ENCODE peak calls at places on chromosomes 3 and 15, in eight cellular contexts. One of them, this sample, is unnamed.

GRCh38 chr3:186192823-186193222 is 83.9 kb upstream of the ETV5 start:
- DNase-seq in Peyer's patch: no peak
- DNase-seq in GM06990: no peak
- DNase-seq in Calu3: no peak
- DNase-seq in CD4-positive, alpha-beta T cell: no peak
- DNase-seq in endothelial cell: no peak
- DNase-seq in ovary: no peak
- DNase-seq in activated B cell treated with CpG ODN at 0.5 μM for 24 hours: no peak
- DNase-seq in this sample: no peak

GRCh38 chr3:48820626-48821324 is 26.9 kb downstream of the PRKAR2A start:
- DNase-seq in Peyer's patch: no peak
- DNase-seq in GM06990: no peak
- DNase-seq in Calu3: no peak
- DNase-seq in CD4-positive, alpha-beta T cell: no peak
- DNase-seq in endothelial cell: no peak
- DNase-seq in ovary: no peak
- DNase-seq in activated B cell treated with CpG ODN at 0.5 μM for 24 hours: no peak
- DNase-seq in this sample: no peak

GRCh38 chr3:122948398-122948797 is 79.2 kb downstream of the SEMA5B start:
- DNase-seq in Peyer's patch: no peak
- DNase-seq in GM06990: no peak
- DNase-seq in Calu3: no peak
- DNase-seq in CD4-positive, alpha-beta T cell: no peak
- DNase-seq in endothelial cell: no peak
- DNase-seq in ovary: no peak
- DNase-seq in activated B cell treated with CpG ODN at 0.5 μM for 24 hours: no peak
- DNase-seq in this sample: no peak

GRCh38 chr3:186986406-186986805 is 56.1 kb downstream of the ST6GAL1 start:
- DNase-seq in Peyer's patch: no peak
- DNase-seq in GM06990: no peak
- DNase-seq in Calu3: no peak
- DNase-seq in CD4-positive, alpha-beta T cell: no peak
- DNase-seq in endothelial cell: no peak
- DNase-seq in ovary: no peak
- DNase-seq in activated B cell treated with CpG ODN at 0.5 μM for 24 hours: no peak
- DNase-seq in this sample: no peak

GRCh38 chr3:118267588-118267987 is 767.1 kb downstream of the IGSF11 start:
- DNase-seq in Peyer's patch: no peak
- DNase-seq in GM06990: peak
- DNase-seq in Calu3: no peak
- DNase-seq in CD4-positive, alpha-beta T cell: no peak
- DNase-seq in endothelial cell: no peak
- DNase-seq in ovary: no peak
- DNase-seq in activated B cell treated with CpG ODN at 0.5 μM for 24 hours: no peak
- DNase-seq in this sample: no peak

GRCh38 chr15:38554354-38554753 is 10.3 kb downstream of the RASGRP1 start:
- DNase-seq in Peyer's patch: no peak
- DNase-seq in GM06990: no peak
- DNase-seq in Calu3: no peak
- DNase-seq in CD4-positive, alpha-beta T cell: no peak
- DNase-seq in endothelial cell: no peak
- DNase-seq in ovary: no peak
- DNase-seq in activated B cell treated with CpG ODN at 0.5 μM for 24 hours: no peak
- DNase-seq in this sample: no peak

GRCh38 chr15:71761649-71762048 is 48.7 kb upstream of the NR2E3 start:
- DNase-seq in Peyer's patch: peak
- DNase-seq in GM06990: no peak
- DNase-seq in Calu3: peak
- DNase-seq in CD4-positive, alpha-beta T cell: no peak
- DNase-seq in endothelial cell: no peak
- DNase-seq in ovary: no peak
- DNase-seq in activated B cell treated with CpG ODN at 0.5 μM for 24 hours: no peak
- DNase-seq in this sample: no peak

GRCh38 chr15:59255647-59256380 is 49.2 kb downstream of the LDHAL6B start:
- DNase-seq in Peyer's patch: peak
- DNase-seq in GM06990: no peak
- DNase-seq in Calu3: peak
- DNase-seq in CD4-positive, alpha-beta T cell: no peak
- DNase-seq in endothelial cell: no peak
- DNase-seq in ovary: no peak
- DNase-seq in activated B cell treated with CpG ODN at 0.5 μM for 24 hours: no peak
- DNase-seq in this sample: no peak

GRCh38 chr15:67501177-67501835 is 19.6 kb upstream of the C15orf61 start:
- DNase-seq in Peyer's patch: no peak
- DNase-seq in GM06990: no peak
- DNase-seq in Calu3: no peak
- DNase-seq in CD4-positive, alpha-beta T cell: no peak
- DNase-seq in endothelial cell: no peak
- DNase-seq in ovary: no peak
- DNase-seq in activated B cell treated with CpG ODN at 0.5 μM for 24 hours: no peak
- DNase-seq in this sample: no peak

GRCh38 chr3:72818092-72818721 is 30.0 kb downstream of the SHQ1 start:
- DNase-seq in Peyer's patch: no peak
- DNase-seq in GM06990: no peak
- DNase-seq in Calu3: peak
- DNase-seq in CD4-positive, alpha-beta T cell: no peak
- DNase-seq in endothelial cell: peak
- DNase-seq in ovary: no peak
- DNase-seq in activated B cell treated with CpG ODN at 0.5 μM for 24 hours: no peak
- DNase-seq in this sample: no peak

GRCh38 chr15:31197497-31198414 is 96.2 kb upstream of the TRPM1 start:
- DNase-seq in Peyer's patch: no peak
- DNase-seq in GM06990: peak
- DNase-seq in Calu3: no peak
- DNase-seq in CD4-positive, alpha-beta T cell: peak
- DNase-seq in endothelial cell: peak
- DNase-seq in ovary: no peak
- DNase-seq in activated B cell treated with CpG ODN at 0.5 μM for 24 hours: peak
- DNase-seq in this sample: no peak

GRCh38 chr15:67731112-67731761 is 94.1 kb upstream of the SKOR1 start:
- DNase-seq in Peyer's patch: no peak
- DNase-seq in GM06990: no peak
- DNase-seq in Calu3: peak
- DNase-seq in CD4-positive, alpha-beta T cell: no peak
- DNase-seq in endothelial cell: no peak
- DNase-seq in ovary: no peak
- DNase-seq in activated B cell treated with CpG ODN at 0.5 μM for 24 hours: no peak
- DNase-seq in this sample: no peak

DNA sequence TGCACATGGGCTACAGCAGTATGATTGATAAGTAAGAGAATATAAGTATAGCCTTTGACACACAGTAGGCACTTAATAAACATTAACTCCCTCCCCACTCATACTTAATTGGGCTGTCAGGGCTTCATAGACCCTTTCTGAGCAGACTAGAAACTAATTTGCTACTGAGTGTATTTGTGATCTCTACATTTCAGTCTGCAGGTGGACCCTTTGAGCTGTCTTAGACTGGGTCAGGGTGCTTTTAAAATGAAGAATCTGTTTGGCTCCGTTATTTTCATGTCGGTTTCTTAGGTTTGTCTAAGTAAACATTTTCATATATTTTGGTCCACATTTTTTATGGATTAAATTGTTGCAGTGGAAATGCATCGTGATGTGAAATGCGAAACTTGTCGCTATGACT is 50.3 kb upstream of the SELENOK start:
- DNase-seq in Peyer's patch: no peak
- DNase-seq in GM06990: no peak
- DNase-seq in Calu3: no peak
- DNase-seq in CD4-positive, alpha-beta T cell: no peak
- DNase-seq in endothelial cell: no peak
- DNase-seq in ovary: no peak
- DNase-seq in activated B cell treated with CpG ODN at 0.5 μM for 24 hours: no peak
- DNase-seq in this sample: no peak
- TF ChIP-seq CTCF in Peyer's patch: no peak
- TF ChIP-seq CTCF in GM06990: no peak
- TF ChIP-seq CTCF in Calu3: no peak
- TF ChIP-seq CTCF in CD4-positive, alpha-beta T cell: no peak
- TF ChIP-seq CTCF in endothelial cell: no peak
- TF ChIP-seq CTCF in ovary: no peak
- TF ChIP-seq CTCF in activated B cell treated with CpG ODN at 0.5 μM for 24 hours: no peak
- TF ChIP-seq CTCF in this sample: peak

GRCh38 chr3:112013784-112014143 is 15.0 kb downstream of the TAGLN3 start:
- DNase-seq in Peyer's patch: no peak
- DNase-seq in GM06990: no peak
- DNase-seq in Calu3: no peak
- DNase-seq in CD4-positive, alpha-beta T cell: no peak
- DNase-seq in endothelial cell: no peak
- DNase-seq in ovary: no peak
- DNase-seq in activated B cell treated with CpG ODN at 0.5 μM for 24 hours: no peak
- DNase-seq in this sample: no peak
- TF ChIP-seq CTCF in Peyer's patch: no peak
- TF ChIP-seq CTCF in GM06990: no peak
- TF ChIP-seq CTCF in Calu3: no peak
- TF ChIP-seq CTCF in CD4-positive, alpha-beta T cell: peak
- TF ChIP-seq CTCF in endothelial cell: no peak
- TF ChIP-seq CTCF in ovary: no peak
- TF ChIP-seq CTCF in activated B cell treated with CpG ODN at 0.5 μM for 24 hours: no peak
- TF ChIP-seq CTCF in this sample: no peak

GRCh38 chr3:75906555-75907112 is 121.3 kb upstream of the ZNF717 start:
- DNase-seq in Peyer's patch: no peak
- DNase-seq in GM06990: no peak
- DNase-seq in Calu3: no peak
- DNase-seq in CD4-positive, alpha-beta T cell: no peak
- DNase-seq in endothelial cell: peak
- DNase-seq in ovary: no peak
- DNase-seq in activated B cell treated with CpG ODN at 0.5 μM for 24 hours: no peak
- DNase-seq in this sample: peak
- TF ChIP-seq CTCF in Peyer's patch: no peak
- TF ChIP-seq CTCF in GM06990: no peak
- TF ChIP-seq CTCF in Calu3: no peak
- TF ChIP-seq CTCF in CD4-positive, alpha-beta T cell: no peak
- TF ChIP-seq CTCF in endothelial cell: no peak
- TF ChIP-seq CTCF in ovary: no peak
- TF ChIP-seq CTCF in activated B cell treated with CpG ODN at 0.5 μM for 24 hours: no peak
- TF ChIP-seq CTCF in this sample: peak

GRCh38 chr15:60511351-60512157 is 32.6 kb upstream of the ICE2 start:
- DNase-seq in Peyer's patch: no peak
- DNase-seq in GM06990: no peak
- DNase-seq in Calu3: no peak
- DNase-seq in CD4-positive, alpha-beta T cell: no peak
- DNase-seq in endothelial cell: no peak
- DNase-seq in ovary: no peak
- DNase-seq in activated B cell treated with CpG ODN at 0.5 μM for 24 hours: no peak
- DNase-seq in this sample: no peak

GRCh38 chr15:60508442-60508841 is 29.5 kb upstream of the ICE2 start:
- DNase-seq in Peyer's patch: no peak
- DNase-seq in GM06990: no peak
- DNase-seq in Calu3: no peak
- DNase-seq in CD4-positive, alpha-beta T cell: no peak
- DNase-seq in endothelial cell: no peak
- DNase-seq in ovary: no peak
- DNase-seq in activated B cell treated with CpG ODN at 0.5 μM for 24 hours: no peak
- DNase-seq in this sample: no peak

GRCh38 chr15:60510006-60510405 is 31.1 kb upstream of the ICE2 start:
- DNase-seq in Peyer's patch: no peak
- DNase-seq in GM06990: no peak
- DNase-seq in Calu3: no peak
- DNase-seq in CD4-positive, alpha-beta T cell: no peak
- DNase-seq in endothelial cell: no peak
- DNase-seq in ovary: no peak
- DNase-seq in activated B cell treated with CpG ODN at 0.5 μM for 24 hours: no peak
- DNase-seq in this sample: no peak

GRCh38 chr15:60509470-60509869 is 30.5 kb upstream of the ICE2 start:
- DNase-seq in Peyer's patch: no peak
- DNase-seq in GM06990: no peak
- DNase-seq in Calu3: no peak
- DNase-seq in CD4-positive, alpha-beta T cell: no peak
- DNase-seq in endothelial cell: no peak
- DNase-seq in ovary: no peak
- DNase-seq in activated B cell treated with CpG ODN at 0.5 μM for 24 hours: no peak
- DNase-seq in this sample: no peak

GRCh38 chr15:60507596-60508424 is 28.9 kb upstream of the ICE2 start:
- DNase-seq in Peyer's patch: peak
- DNase-seq in GM06990: peak
- DNase-seq in Calu3: peak
- DNase-seq in CD4-positive, alpha-beta T cell: peak
- DNase-seq in endothelial cell: peak
- DNase-seq in ovary: no peak
- DNase-seq in activated B cell treated with CpG ODN at 0.5 μM for 24 hours: no peak
- DNase-seq in this sample: peak
- TF ChIP-seq CTCF in Peyer's patch: peak
- TF ChIP-seq CTCF in GM06990: peak
- TF ChIP-seq CTCF in Calu3: peak
- TF ChIP-seq CTCF in CD4-positive, alpha-beta T cell: peak
- TF ChIP-seq CTCF in endothelial cell: peak
- TF ChIP-seq CTCF in ovary: peak
- TF ChIP-seq CTCF in activated B cell treated with CpG ODN at 0.5 μM for 24 hours: peak
- TF ChIP-seq CTCF in this sample: peak

GRCh38 chr3:138429665-138430064 is 4.8 kb upstream of the ESYT3 start:
- DNase-seq in Peyer's patch: no peak
- DNase-seq in GM06990: no peak
- DNase-seq in Calu3: no peak
- DNase-seq in CD4-positive, alpha-beta T cell: no peak
- DNase-seq in endothelial cell: no peak
- DNase-seq in ovary: no peak
- DNase-seq in activated B cell treated with CpG ODN at 0.5 μM for 24 hours: no peak
- DNase-seq in this sample: no peak

GRCh38 chr3:138423316-138423715 is 11.1 kb upstream of the ESYT3 start:
- DNase-seq in Peyer's patch: no peak
- DNase-seq in GM06990: no peak
- DNase-seq in Calu3: no peak
- DNase-seq in CD4-positive, alpha-beta T cell: no peak
- DNase-seq in endothelial cell: no peak
- DNase-seq in ovary: no peak
- DNase-seq in activated B cell treated with CpG ODN at 0.5 μM for 24 hours: no peak
- DNase-seq in this sample: no peak

GRCh38 chr3:138426211-138426610 is 8.2 kb upstream of the ESYT3 start:
- DNase-seq in Peyer's patch: no peak
- DNase-seq in GM06990: no peak
- DNase-seq in Calu3: no peak
- DNase-seq in CD4-positive, alpha-beta T cell: no peak
- DNase-seq in endothelial cell: no peak
- DNase-seq in ovary: no peak
- DNase-seq in activated B cell treated with CpG ODN at 0.5 μM for 24 hours: no peak
- DNase-seq in this sample: no peak
- TF ChIP-seq CTCF in Peyer's patch: no peak
- TF ChIP-seq CTCF in GM06990: peak
- TF ChIP-seq CTCF in Calu3: no peak
- TF ChIP-seq CTCF in CD4-positive, alpha-beta T cell: no peak
- TF ChIP-seq CTCF in endothelial cell: no peak
- TF ChIP-seq CTCF in ovary: no peak
- TF ChIP-seq CTCF in activated B cell treated with CpG ODN at 0.5 μM for 24 hours: no peak
- TF ChIP-seq CTCF in this sample: peak

DNA sequence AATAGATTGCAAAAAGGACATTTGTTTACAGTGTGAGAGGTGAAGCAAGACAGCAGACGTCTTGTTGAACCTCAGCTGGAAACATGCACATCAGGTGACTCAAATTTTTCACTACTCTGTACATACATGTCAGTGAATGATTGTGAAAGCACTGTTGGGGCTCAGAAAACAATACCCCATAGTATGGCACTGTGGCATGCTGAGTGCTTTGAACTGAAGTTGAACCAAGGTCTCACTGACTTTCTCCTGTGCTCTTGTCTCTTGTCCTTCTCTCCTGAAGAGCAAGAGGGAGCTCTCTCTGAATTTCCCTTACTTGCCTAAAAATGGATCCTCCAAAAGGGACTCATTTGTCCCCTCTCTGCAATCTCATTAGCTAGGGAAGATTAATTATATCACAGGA is 24.5 kb upstream of the NEDD4 start:
- DNase-seq in Peyer's patch: no peak
- DNase-seq in GM06990: no peak
- DNase-seq in Calu3: no peak
- DNase-seq in CD4-positive, alpha-beta T cell: no peak
- DNase-seq in endothelial cell: no peak
- DNase-seq in ovary: no peak
- DNase-seq in activated B cell treated with CpG ODN at 0.5 μM for 24 hours: no peak
- DNase-seq in this sample: no peak
- TF ChIP-seq CTCF in Peyer's patch: no peak
- TF ChIP-seq CTCF in GM06990: no peak
- TF ChIP-seq CTCF in Calu3: peak
- TF ChIP-seq CTCF in CD4-positive, alpha-beta T cell: no peak
- TF ChIP-seq CTCF in endothelial cell: no peak
- TF ChIP-seq CTCF in ovary: no peak
- TF ChIP-seq CTCF in activated B cell treated with CpG ODN at 0.5 μM for 24 hours: no peak
- TF ChIP-seq CTCF in this sample: no peak

This sample was measured in progenitor cell of endocrine pancreas.